ENCODE peak calls at places on chromosomes 7 and 10, in ten cellular contexts. A is hippocampal formation; E is 8988T; Y is stimulated activated CD8-positive, alpha-beta memory T cell treated with anti-CD3 and anti-CD28 coated beads, Interleukin-7, amount 100 ng/mL, for 24 hours; K is fibroblast of mammary gland; V is NCI-H2171 treated with DMSO at 0.1 percent for 48 hours; C is Caki2; N is KG1; P is SW480; B is effector CD4-positive, alpha-beta T cell. R is an unnamed sample.

GRCh38 chr10:69734797-69735468 is 66.8 kb upstream of the COL13A1 start:
- DNase-seq in A (no peak), E (no peak), Y (no peak), K (no peak), V (no peak), C (no peak), N (no peak), P (peak), B (no peak), R (no peak)

GRCh38 chr7:8491106-8491505 is 57.7 kb downstream of the NXPH1 start:
- DNase-seq in A (no peak), E (no peak), Y (no peak), K (no peak), V (peak), C (no peak), N (no peak), P (no peak), B (no peak), R (no peak)

GRCh38 chr7:74215921-74216320 is 6.1 kb downstream of the LAT2 start:
- DNase-seq in A (no peak), E (no peak), Y (no peak), K (no peak), V (no peak), C (no peak), N (no peak), P (no peak), B (no peak), R (no peak)

GRCh38 chr10:131690805-131691239 is 210.0 kb upstream of the PPP2R2D start:
- DNase-seq in A (no peak), E (no peak), Y (no peak), K (no peak), V (no peak), C (no peak), N (no peak), P (no peak), B (no peak), R (no peak)

GRCh38 chr10:56605043-56605442 is 244.0 kb upstream of the ZWINT start:
- DNase-seq in A (no peak), E (no peak), Y (no peak), K (no peak), V (peak), C (no peak), N (no peak), P (no peak), B (no peak), R (no peak)

GRCh38 chr7:36015733-36016132 is 137.3 kb upstream of the EEPD1 start:
- DNase-seq in A (no peak), E (no peak), Y (no peak), K (peak), V (no peak), C (no peak), N (no peak), P (no peak), B (no peak), R (no peak)

GRCh38 chr10:92822964-92823363 is 25.4 kb upstream of the EXOC6 start:
- DNase-seq in A (no peak), E (no peak), Y (no peak), K (no peak), V (no peak), C (no peak), N (no peak), P (no peak), B (no peak), R (no peak)

GRCh38 chr7:48040944-48041664 is 5.8 kb downstream of the C7orf57 start:
- DNase-seq in A (no peak), E (no peak), Y (no peak), K (no peak), V (no peak), C (no peak), N (no peak), P (peak), B (no peak), R (no peak)

GRCh38 chr10:97915761-97916160 is 66.1 kb downstream of the GOLGA7B start:
- DNase-seq in A (peak), E (no peak), Y (no peak), K (no peak), V (peak), C (no peak), N (no peak), P (no peak), B (no peak), R (no peak)

GRCh38 chr7:31022726-31023125 is 29.4 kb upstream of the ADCYAP1R1 start:
- DNase-seq in A (no peak), E (no peak), Y (no peak), K (no peak), V (no peak), C (no peak), N (no peak), P (no peak), B (no peak), R (no peak)

GRCh38 chr10:116470768-116471415 is 43.2 kb downstream of the PNLIPRP3 start:
- DNase-seq in A (no peak), E (peak), Y (no peak), K (no peak), V (peak), C (peak), N (no peak), P (peak), B (no peak), R (no peak)

GRCh38 chr7:28617308-28617707 is 205.0 kb downstream of the CREB5 start:
- DNase-seq in A (no peak), E (no peak), Y (no peak), K (no peak), V (no peak), C (no peak), N (no peak), P (no peak), B (no peak), R (no peak)

GRCh38 chr10:72540193-72540807 is 85.6 kb downstream of the MICU1 start:
- DNase-seq in A (no peak), E (no peak), Y (no peak), K (no peak), V (no peak), C (no peak), N (no peak), P (no peak), B (no peak), R (no peak)

GRCh38 chr10:91923371-91924211 is at the start of gene BTAF1:
- DNase-seq in A (peak), E (peak), Y (peak), K (peak), V (peak), C (peak), N (peak), P (peak), B (peak), R (peak)

GRCh38 chr10:63166742-63167258 is 33.7 kb downstream of the NRBF2 start:
- DNase-seq in A (peak), E (no peak), Y (no peak), K (peak), V (peak), C (peak), N (peak), P (peak), B (no peak), R (peak)

GRCh38 chr10:74955796-74956195 is 129.4 kb downstream of the KAT6B start:
- DNase-seq in A (no peak), E (no peak), Y (no peak), K (peak), V (no peak), C (no peak), N (no peak), P (no peak), B (no peak), R (no peak)

GRCh38 chr7:2644514-2645273 is 12.9 kb downstream of the TTYH3 start:
- DNase-seq in A (no peak), E (no peak), Y (no peak), K (no peak), V (no peak), C (no peak), N (no peak), P (no peak), B (no peak), R (no peak)

R was measured in skeletal muscle cell.